ENCODE peak calls at places on chromosome 10, in ten cellular contexts. F is NB4; D is heart right ventricle; U is fibroblast of lung; W is IMR-90; X is HL-60; B is astrocyte; L is CD8-positive, alpha-beta T cell; O is uterus; H is astrocyte of the cerebellum. I is an unnamed sample.

GRCh38 chr10:125057158-125058001 is 103.0 kb downstream of the CTBP2 start:
- DNase-seq in L (no peak), H (peak), W (peak), X (no peak), D (peak), F (peak), O (peak), B (peak), U (peak), I (no peak)

GRCh38 chr10:80509403-80510161 is 28.1 kb upstream of the SH2D4B start:
- DNase-seq in W (peak), L (no peak), H (peak), F (no peak), U (peak), D (peak), O (no peak), X (no peak), B (peak), I (no peak)

GRCh38 chr10:43114743-43115611 is 23.3 kb upstream of the CSGALNACT2 start:
- DNase-seq in F (no peak), D (no peak), B (no peak), X (no peak), W (no peak), U (no peak), H (no peak), L (no peak), O (no peak), I (no peak)

GRCh38 chr10:86186633-86187032 is 180.0 kb downstream of the GRID1 start:
- DNase-seq in L (no peak), W (no peak), X (no peak), O (no peak), F (no peak), B (no peak), D (no peak), H (no peak), U (no peak), I (no peak)

GRCh38 chr10:124992462-124993344 is 50.8 kb downstream of the ZRANB1 start:
- DNase-seq in L (no peak), O (peak), D (peak), U (peak), W (peak), X (peak), B (peak), H (peak), F (peak), I (no peak)

GRCh38 chr10:110618206-110618605 is 25.9 kb upstream of the RBM20 start:
- DNase-seq in B (no peak), W (no peak), O (no peak), U (no peak), F (no peak), X (no peak), H (no peak), L (no peak), D (no peak), I (no peak)

GRCh38 chr10:126904807-126905686 is at the start of gene DOCK1:
- DNase-seq in D (peak), O (peak), U (peak), X (no peak), H (peak), F (no peak), B (peak), L (no peak), W (peak), I (no peak)

GRCh38 chr10:60433684-60434083 is 44.0 kb upstream of the ANK3 start:
- DNase-seq in L (no peak), W (peak), D (no peak), F (no peak), X (no peak), O (no peak), B (peak), U (peak), H (no peak), I (no peak)

GRCh38 chr10:98135222-98135899 is 904 bp downstream of the R3HCC1L start:
- DNase-seq in B (peak), W (no peak), X (no peak), D (no peak), U (no peak), O (no peak), H (peak), L (no peak), F (no peak), I (peak)

GRCh38 chr10:101817542-101818118 is 614 bp downstream of the OGA start:
- DNase-seq in X (no peak), U (peak), H (peak), L (peak), W (peak), F (peak), B (peak), O (peak), D (peak), I (peak)

GRCh38 chr10:79028056-79028430 is 40.7 kb upstream of the ZMIZ1 start:
- DNase-seq in B (no peak), U (no peak), O (no peak), X (no peak), H (no peak), L (no peak), D (no peak), W (no peak), F (no peak), I (no peak)

GRCh38 chr10:111080224-111080623 is 3.4 kb downstream of the ADRA2A start:
- DNase-seq in O (no peak), U (no peak), B (no peak), X (no peak), F (no peak), H (no peak), D (no peak), W (no peak), L (no peak), I (no peak)

GRCh38 chr10:4034907-4035581 is 250.0 kb upstream of the KLF6 start:
- DNase-seq in W (peak), U (no peak), X (no peak), D (no peak), H (no peak), F (no peak), O (no peak), B (no peak), L (no peak), I (no peak)

GRCh38 chr10:54402576-54402975 is 398.5 kb downstream of the PCDH15 start:
- DNase-seq in F (peak), B (peak), W (peak), H (peak), X (no peak), O (no peak), U (peak), L (no peak), D (no peak), I (no peak)

GRCh38 chr10:101682172-101682825 is 12.7 kb downstream of the FBXW4 start:
- DNase-seq in L (no peak), O (no peak), F (peak), B (no peak), D (no peak), H (no peak), U (no peak), X (no peak), W (no peak), I (no peak)

GRCh38 chr10:17479015-17479615 is 24.7 kb upstream of the ST8SIA6 start:
- DNase-seq in U (peak), W (no peak), H (no peak), D (no peak), L (no peak), B (peak), X (no peak), O (no peak), F (no peak), I (no peak)

GRCh38 chr10:23432161-23432560 is 6.7 kb upstream of the OTUD1 start:
- DNase-seq in O (no peak), F (no peak), L (no peak), B (no peak), D (no peak), U (no peak), H (no peak), W (no peak), X (no peak), I (no peak)

GRCh38 chr10:100970914-100971811 is 1.9 kb downstream of the SEMA4G start:
- DNase-seq in W (no peak), O (no peak), B (no peak), X (no peak), L (no peak), H (no peak), D (no peak), F (no peak), U (no peak), I (no peak)

GRCh38 chr10:124225468-124226270 is 132.3 kb upstream of the CHST15 start:
- DNase-seq in O (no peak), L (peak), F (peak), W (no peak), X (no peak), H (no peak), B (no peak), U (no peak), D (no peak), I (no peak)

GRCh38 chr10:25026463-25026862 is 10.1 kb downstream of the THNSL1 start:
- DNase-seq in F (no peak), B (peak), X (no peak), D (no peak), U (peak), W (peak), L (no peak), H (no peak), O (no peak), I (no peak)

GRCh38 chr10:71731791-71732190 is 12.2 kb upstream of the C10orf105 start:
- DNase-seq in U (no peak), O (no peak), X (no peak), B (no peak), L (no peak), W (no peak), H (no peak), D (no peak), F (no peak), I (no peak)

GRCh38 chr10:123019264-123019663 is 10.5 kb downstream of the ACADSB start:
- DNase-seq in X (no peak), L (no peak), D (no peak), B (no peak), H (no peak), U (no peak), O (no peak), W (no peak), F (no peak), I (no peak)

GRCh38 chr10:4198216-4198615 is 413.2 kb upstream of the KLF6 start:
- DNase-seq in U (peak), B (no peak), X (no peak), O (no peak), F (no peak), D (no peak), L (no peak), H (no peak), W (no peak), I (no peak)

GRCh38 chr10:6400331-6400730 is 179.7 kb downstream of the PRKCQ start:
- DNase-seq in W (no peak), L (no peak), X (no peak), D (no peak), H (no peak), F (peak), U (no peak), O (no peak), B (no peak), I (no peak)

GRCh38 chr10:110008518-110009339 is 945 bp downstream of the ADD3 start:
- DNase-seq in B (no peak), U (no peak), H (no peak), F (peak), X (no peak), L (peak), O (peak), W (no peak), D (peak), I (no peak)

GRCh38 chr10:71131096-71131495 is 81.3 kb upstream of the UNC5B start:
- DNase-seq in U (no peak), F (no peak), D (no peak), B (no peak), W (no peak), L (no peak), H (no peak), O (no peak), X (no peak), I (no peak)

GRCh38 chr10:120995768-120996167 is 144.6 kb downstream of the WDR11 start:
- DNase-seq in L (no peak), W (no peak), B (no peak), F (no peak), O (no peak), U (no peak), D (no peak), H (no peak), X (no peak), I (no peak)
- TF ChIP-seq CTCF in L (no peak), W (no peak), B (no peak), F (no peak), O (no peak), U (no peak), D (no peak), H (no peak), X (no peak), I (no peak)

GRCh38 chr10:59362991-59363390 is 642 bp upstream of the FAM13C start:
- DNase-seq in B (peak), X (no peak), U (peak), O (peak), L (no peak), D (peak), F (no peak), W (peak), H (peak), I (no peak)
- H3K4me3 ChIP-seq in B (peak), X (no peak), U (peak), O (peak), L (no peak), D (peak), F (no peak), W (peak), H (peak), I (no peak)

DNA sequence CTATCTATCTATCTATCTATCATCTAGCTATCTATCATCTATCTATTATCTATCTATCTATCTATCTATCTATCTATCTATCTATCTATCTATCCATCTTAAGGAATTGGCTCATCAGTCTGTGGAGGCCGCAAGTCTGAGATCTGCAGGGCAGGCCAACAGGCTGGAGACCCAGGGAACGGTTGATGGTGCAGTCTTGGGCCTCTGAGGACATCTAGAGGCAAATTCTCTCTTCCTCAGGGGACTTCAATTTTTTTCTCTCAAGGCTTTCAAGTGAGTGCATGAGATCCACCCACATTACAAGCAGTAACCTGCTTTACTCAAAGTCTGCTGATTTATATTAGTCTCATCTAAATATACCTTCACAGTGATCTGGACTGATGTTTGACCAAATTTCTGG is 197.0 kb downstream of the GLRX3 start:
- DNase-seq in O (no peak), X (no peak), B (no peak), L (no peak), H (no peak), F (peak), W (no peak), D (no peak), U (no peak), I (no peak)
- TF ChIP-seq CTCF in O (no peak), X (no peak), B (no peak), L (no peak), H (no peak), F (peak), W (no peak), D (no peak), U (no peak), I (no peak)

DNA sequence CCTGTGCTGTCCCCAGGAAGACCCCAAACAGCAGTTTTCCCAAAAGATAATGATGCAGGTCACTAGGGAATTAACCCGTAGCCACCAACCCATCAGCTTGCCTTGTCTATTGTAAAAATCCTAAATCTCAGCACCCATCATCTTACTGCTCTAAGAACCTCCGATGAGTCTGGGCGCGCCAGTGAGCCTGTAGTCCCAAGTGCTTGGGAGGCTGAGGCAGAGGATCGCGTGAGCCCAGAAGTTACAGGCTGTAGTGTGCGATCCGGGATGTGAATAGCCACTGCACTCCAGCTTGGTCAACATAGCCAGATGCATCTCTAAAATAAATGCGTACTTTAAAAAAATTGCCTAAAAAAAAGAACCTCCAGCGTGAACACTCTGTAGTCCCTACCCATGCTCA is 951 bp downstream of the AS3MT start:
- DNase-seq in F (no peak), O (no peak), U (no peak), D (no peak), B (no peak), W (no peak), H (no peak), L (no peak), X (no peak), I (no peak)
- H3K4me3 ChIP-seq in F (no peak), O (peak), U (no peak), D (peak), B (no peak), W (no peak), H (peak), L (no peak), X (no peak), I (no peak)